ENCODE peak calls at places on chromosomes 4 and X, in nine cellular contexts. C is Calu3, H is lower leg skin, U is coronary artery, M is upper lobe of left lung, R is PC-3, I is epithelial cell of esophagus, O is heart right ventricle, W is H1. V is an unnamed sample.

GRCh38 chrX:13013353-13014110 is 30.9 kb downstream of the FAM9C start:
- DNase-seq in W (no peak), R (no peak), U (no peak), I (peak; percentile 48), O (peak; percentile 27), M (no peak), H (peak; percentile 34), C (no peak), V (no peak)

GRCh38 chr4:94641702-94642560 is 115.8 kb upstream of the BMPR1B start:
- DNase-seq in U (no peak), R (peak; percentile 77), I (peak; percentile 76), W (no peak), H (no peak), C (no peak), O (no peak), M (no peak), V (no peak)

GRCh38 chr4:176193898-176194297 is 1.5 kb downstream of the SPATA4 start:
- DNase-seq in I (peak; percentile 94), O (no peak), R (peak; percentile 84), U (no peak), W (no peak), C (no peak), H (no peak), M (no peak), V (no peak)

GRCh38 chr4:89894654-89895652 is at the start of gene MMRN1:
- DNase-seq in C (no peak), U (no peak), R (no peak), O (no peak), W (no peak), I (no peak), M (no peak), H (no peak), V (no peak)

GRCh38 chrX:33987458-33987857 is 144.7 kb downstream of the FAM47A start:
- DNase-seq in I (no peak), O (no peak), H (no peak), W (no peak), U (no peak), R (no peak), C (no peak), M (no peak), V (no peak)

GRCh38 chrX:155026727-155027508 is at the start of gene FUNDC2:
- DNase-seq in H (peak; percentile 91), O (peak; percentile 92), I (peak; percentile 91), R (peak; percentile 92), W (peak; percentile 81), C (peak; percentile 93), U (peak; percentile 96), M (peak; percentile 97), V (peak; percentile 83)

GRCh38 chrX:23660766-23661132 is 6.5 kb upstream of the PRDX4 start:
- DNase-seq in U (no peak), I (no peak), R (no peak), H (no peak), M (no peak), C (no peak), O (no peak), W (no peak), V (no peak)

GRCh38 chr4:69546121-69546520 is 50.4 kb upstream of the UGT2B4 start:
- DNase-seq in H (no peak), U (no peak), M (no peak), O (no peak), R (peak; percentile 9), W (no peak), C (no peak), I (peak; percentile 17), V (no peak)

GRCh38 chr4:1939664-1940509 is 68.7 kb downstream of the NSD2 start:
- DNase-seq in U (no peak), R (peak; percentile 91), O (no peak), W (no peak), C (peak; percentile 30), H (no peak), M (no peak), I (peak; percentile 79), V (no peak)

DNA sequence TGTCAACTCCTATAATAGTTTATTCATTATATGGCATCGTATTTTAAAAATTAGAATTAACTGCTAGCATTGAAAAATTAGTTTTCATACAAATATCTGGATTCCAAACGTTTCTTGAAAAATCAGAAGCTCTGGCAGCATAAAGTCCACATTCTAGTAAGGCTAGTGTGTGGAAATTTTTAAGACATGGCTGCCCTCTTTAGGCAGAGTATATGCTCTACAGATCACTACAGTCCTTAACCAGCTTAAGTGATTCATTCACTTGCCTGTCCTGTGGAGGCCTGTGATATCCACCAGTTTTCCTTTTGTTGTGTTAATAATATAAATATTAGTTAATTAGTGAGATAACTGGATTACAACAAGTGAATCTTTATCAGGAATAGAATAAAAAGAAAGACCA is 287.2 kb downstream of the OPHN1 start:
- DNase-seq in C (peak; percentile 17), I (peak; percentile 58), O (no peak), M (no peak), W (no peak), H (no peak), U (no peak), R (peak; percentile 47), V (no peak)
- TF ChIP-seq CTCF in C (peak; percentile 18), I (peak; percentile 46), O (peak; percentile 41), M (no peak), W (no peak), H (no peak), U (no peak), R (peak; percentile 67), V (no peak)

GRCh38 chrX:48540480-48540879 is 966 bp downstream of the TBC1D25 start:
- DNase-seq in W (no peak), M (no peak), H (no peak), C (no peak), I (no peak), O (no peak), R (no peak), U (no peak), V (no peak)
- TF ChIP-seq CTCF in W (no peak), M (no peak), H (no peak), C (no peak), I (no peak), O (no peak), R (no peak), U (no peak), V (no peak)

GRCh38 chr4:113331811-113332210 is 282.4 kb downstream of the ANK2 start:
- DNase-seq in O (no peak), R (no peak), I (no peak), H (no peak), W (no peak), U (no peak), M (no peak), C (no peak), V (no peak)

GRCh38 chr4:113330200-113330599 is 280.7 kb downstream of the ANK2 start:
- DNase-seq in W (no peak), U (no peak), M (no peak), O (no peak), C (no peak), H (no peak), R (no peak), I (no peak), V (no peak)

GRCh38 chr4:113336556-113336955 is 287.1 kb downstream of the ANK2 start:
- DNase-seq in U (no peak), C (no peak), W (no peak), R (peak; percentile 54), O (no peak), H (no peak), M (no peak), I (peak; percentile 44), V (no peak)

GRCh38 chr4:113335771-113336170 is 286.3 kb downstream of the ANK2 start:
- DNase-seq in W (no peak), C (no peak), O (no peak), H (no peak), I (no peak), M (no peak), U (no peak), R (no peak), V (no peak)

GRCh38 chr4:113332701-113333100 is 283.2 kb downstream of the ANK2 start:
- DNase-seq in M (no peak), R (no peak), U (no peak), O (no peak), C (no peak), H (no peak), I (no peak), W (no peak), V (no peak)
- TF ChIP-seq CTCF in M (no peak), R (no peak), U (no peak), O (no peak), C (no peak), H (no peak), I (no peak), W (no peak), V (no peak)

GRCh38 chrX:130994671-130995070 is 63.5 kb upstream of the ARHGAP36 start:
- DNase-seq in H (no peak), R (peak; percentile 40), C (peak; percentile 32), M (no peak), W (peak; percentile 47), U (no peak), O (no peak), I (peak; percentile 15), V (no peak)
- TF ChIP-seq CTCF in H (no peak), R (peak; percentile 76), C (peak; percentile 17), M (no peak), W (no peak), U (no peak), O (peak; percentile 50), I (peak; percentile 44), V (no peak)

GRCh38 chr4:30269850-30270249 is 450.3 kb upstream of the PCDH7 start:
- DNase-seq in R (peak; percentile 35), U (no peak), W (no peak), H (no peak), O (no peak), M (no peak), I (peak; percentile 32), C (no peak), V (no peak)
- TF ChIP-seq CTCF in R (peak; percentile 63), U (no peak), W (no peak), H (no peak), O (no peak), M (no peak), I (peak; percentile 61), C (no peak), V (no peak)

V was measured in activated B cell treated with CpG ODN at 0.5 μM for 24 hours.